ENCODE peak calls at places on chromosomes 16 and 17, in six cellular contexts. Q, Y, B, R, C and F are unnamed samples.

GRCh38 chr17:10271004-10271620 is 72.7 kb upstream of the GAS7 start:
- DNase-seq in Q (no peak), Y (no peak), B (no peak), R (no peak), C (no peak), F (no peak)

GRCh38 chr16:57916735-57917450 is 54.0 kb downstream of the CNGB1 start:
- DNase-seq in Q (peak; percentile 16), Y (no peak), B (no peak), R (no peak), C (no peak), F (no peak)

GRCh38 chr17:55743103-55743679 is 7.7 kb upstream of the PCTP start:
- DNase-seq in Q (no peak), Y (no peak), B (peak; percentile 39), R (no peak), C (peak; percentile 46), F (peak; percentile 15)

GRCh38 chr17:38761612-38762011 is 9.1 kb downstream of the PSMB3 start:
- DNase-seq in Q (peak; percentile 32), Y (no peak), B (peak; percentile 57), R (no peak), C (no peak), F (no peak)

GRCh38 chr17:21211825-21212479 is 2.0 kb downstream of the TMEM11 start:
- DNase-seq in Q (no peak), Y (no peak), B (no peak), R (no peak), C (no peak), F (no peak)

GRCh38 chr17:48441231-48441711 is 11.3 kb upstream of the SKAP1 start:
- DNase-seq in Q (no peak), Y (no peak), B (no peak), R (no peak), C (no peak), F (no peak)

GRCh38 chr16:3577302-3577752 is at the start of gene NLRC3:
- DNase-seq in Q (no peak), Y (no peak), B (no peak), R (no peak), C (no peak), F (no peak)

GRCh38 chr17:18070861-18071340 is 16.8 kb upstream of the DRG2 start:
- DNase-seq in Q (peak; percentile 61), Y (no peak), B (peak; percentile 50), R (no peak), C (no peak), F (no peak)

GRCh38 chr16:56382901-56383355 is 42.4 kb downstream of the AMFR start:
- DNase-seq in Q (peak; percentile 87), Y (no peak), B (no peak), R (no peak), C (no peak), F (no peak)

GRCh38 chr16:53692146-53692545 is 11.5 kb downstream of the RPGRIP1L start:
- DNase-seq in Q (no peak), Y (no peak), B (no peak), R (no peak), C (no peak), F (no peak)

GRCh38 chr17:59859444-59860025 is 33.2 kb downstream of the TUBD1 start:
- DNase-seq in Q (peak; percentile 78), Y (peak; percentile 4), B (no peak), R (no peak), C (no peak), F (no peak)

GRCh38 chr17:21474815-21475214 is 98.7 kb downstream of the KCNJ12 start:
- DNase-seq in Q (no peak), Y (no peak), B (no peak), R (no peak), C (no peak), F (no peak)

GRCh38 chr17:72565006-72565405 is 444.2 kb downstream of the SOX9 start:
- DNase-seq in Q (no peak), Y (no peak), B (no peak), R (no peak), C (no peak), F (no peak)

GRCh38 chr17:21452377-21453143 is 76.4 kb downstream of the KCNJ12 start:
- DNase-seq in Q (peak; percentile 65), Y (peak; percentile 80), B (no peak), R (no peak), C (peak; percentile 45), F (peak; percentile 13)

GRCh38 chr17:76139801-76140660 is 1.0 kb downstream of the FOXJ1 start:
- DNase-seq in Q (no peak), Y (no peak), B (peak; percentile 46), R (no peak), C (no peak), F (no peak)

GRCh38 chr16:19095699-19096098 is 18.1 kb upstream of the ITPRIPL2 start:
- DNase-seq in Q (no peak), Y (no peak), B (no peak), R (no peak), C (no peak), F (no peak)

GRCh38 chr17:59763861-59764260 is 56.4 kb downstream of the VMP1 start:
- DNase-seq in Q (peak; percentile 95), Y (no peak), B (no peak), R (no peak), C (no peak), F (no peak)

GRCh38 chr17:46773676-46774075 is 44.8 kb downstream of the WNT3 start:
- DNase-seq in Q (no peak), Y (peak; percentile 56), B (no peak), R (no peak), C (no peak), F (no peak)

GRCh38 chr17:46772013-46772878 is 46.2 kb downstream of the WNT3 start:
- DNase-seq in Q (no peak), Y (no peak), B (no peak), R (no peak), C (peak; percentile 41), F (no peak)

GRCh38 chr17:46776298-46777005 is 42.0 kb downstream of the WNT3 start:
- DNase-seq in Q (no peak), Y (peak; percentile 25), B (no peak), R (no peak), C (no peak), F (no peak)

GRCh38 chr17:46772879-46773620 is 45.4 kb downstream of the WNT3 start:
- DNase-seq in Q (no peak), Y (peak; percentile 48), B (no peak), R (no peak), C (no peak), F (no peak)

DNA sequence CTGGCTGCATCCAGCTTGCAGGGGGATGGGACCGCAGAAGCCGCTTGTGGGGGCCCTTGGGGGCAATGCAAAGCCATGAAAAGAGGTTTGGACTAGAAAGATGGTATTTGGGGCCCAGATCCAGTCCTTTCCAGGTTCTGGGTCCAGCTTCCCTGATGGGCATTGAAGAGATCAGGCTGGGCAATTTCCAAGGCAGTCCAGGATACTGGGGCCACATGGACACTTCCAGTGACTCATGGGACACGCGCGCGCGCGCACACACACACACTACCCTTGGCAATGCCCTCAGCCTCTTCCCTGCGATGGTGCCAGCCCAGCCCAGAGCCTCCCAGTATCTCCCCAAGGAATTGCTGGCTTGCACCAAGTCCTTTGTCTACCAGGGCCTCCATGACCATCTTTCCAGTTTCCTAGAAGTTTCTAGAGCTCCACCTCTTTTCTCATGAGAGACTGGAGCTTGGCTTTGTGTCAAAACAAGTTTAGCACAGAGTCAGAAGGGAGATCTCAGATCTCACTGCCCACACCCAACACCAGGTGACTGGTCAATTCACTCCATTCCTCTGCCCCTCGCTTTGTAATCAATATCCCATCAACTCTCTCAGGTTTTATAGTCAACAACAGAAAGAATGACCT is 44.3 kb downstream of the WNT3 start:
- DNase-seq in Q (no peak), Y (peak; percentile 46), B (no peak), R (no peak), C (no peak), F (no peak)
- H3K27me3 ChIP-seq in Q (peaks cover 3% of the 10 kb centered on the region), Y (no peaks in the 10 kb centered on the region), B (no peaks in the 10 kb centered on the region), R (peaks cover 58% of the 10 kb centered on the region), C (peaks cover 77% of the 10 kb centered on the region), F (no peaks in the 10 kb centered on the region)

GRCh38 chr16:79600636-79601091 is at the start of gene MAF:
- DNase-seq in Q (peak; percentile 24), Y (peak; percentile 95), B (peak; percentile 52), R (peak; percentile 88), C (peak; percentile 95), F (peak; percentile 99)

GRCh38 chr16:79599837-79600635 is 501 bp downstream of the MAF start:
- DNase-seq in Q (no peak), Y (peak; percentile 82), B (no peak), R (no peak), C (peak; percentile 72), F (peak; percentile 55)

GRCh38 chr16:79601978-79602609 is 1.6 kb upstream of the MAF start:
- DNase-seq in Q (peak; percentile 38), Y (peak; percentile 87), B (peak; percentile 64), R (peak; percentile 79), C (peak; percentile 86), F (peak; percentile 79)

GRCh38 chr16:79602615-79603014 is 2.1 kb upstream of the MAF start:
- DNase-seq in Q (no peak), Y (no peak), B (no peak), R (no peak), C (no peak), F (no peak)

DNA sequence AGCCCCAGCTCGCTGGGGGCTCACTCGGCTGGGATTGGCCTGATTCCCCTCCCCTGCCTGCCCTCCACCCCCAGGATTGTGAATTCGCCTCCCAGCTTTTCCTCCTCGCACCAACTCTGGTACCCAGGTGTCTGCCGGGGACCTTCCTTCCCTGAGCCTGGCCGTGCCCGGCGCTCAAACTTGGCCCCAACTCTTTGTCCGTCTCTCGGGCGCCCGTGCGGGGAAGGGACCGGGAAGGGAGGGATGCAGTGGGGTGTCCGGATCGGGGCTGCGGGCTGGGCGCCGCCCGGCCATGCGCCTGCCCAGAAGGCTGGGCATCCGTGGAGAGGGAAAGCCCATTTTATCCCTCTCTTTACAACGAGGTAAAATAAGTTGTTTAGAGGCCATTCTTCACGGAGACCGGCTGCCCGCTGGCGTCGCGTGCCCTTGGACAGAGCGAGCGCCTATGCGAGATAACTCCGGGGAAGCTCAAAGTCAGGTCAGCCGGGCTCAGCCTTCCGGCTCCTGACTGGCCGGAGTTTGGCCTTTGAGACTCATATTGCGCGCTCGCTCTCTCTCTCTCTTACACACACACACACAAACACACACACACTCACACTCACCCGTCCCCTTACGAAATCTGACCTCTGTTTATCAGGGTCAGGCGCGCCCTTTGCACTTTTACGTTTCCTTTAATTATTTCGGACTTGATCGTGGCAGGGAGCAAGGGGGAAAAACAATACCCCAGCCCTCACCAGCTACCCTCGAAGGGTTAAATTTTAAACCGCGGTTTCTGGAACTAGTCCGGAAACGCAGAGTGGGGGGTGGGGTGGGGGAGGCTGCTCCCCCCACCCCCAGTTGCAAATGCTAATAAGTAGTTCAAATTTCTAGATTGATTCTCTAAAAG is 798 bp upstream of the MAF start:
- DNase-seq in Q (no peak), Y (peak; percentile 83), B (no peak), R (no peak), C (peak; percentile 72), F (peak; percentile 48)
- TF ChIP-seq POLR2A in Q (no peak), Y (no peak), B (no peak), R (peak; percentile 7), C (no peak), F (peak; percentile 32)

DNA sequence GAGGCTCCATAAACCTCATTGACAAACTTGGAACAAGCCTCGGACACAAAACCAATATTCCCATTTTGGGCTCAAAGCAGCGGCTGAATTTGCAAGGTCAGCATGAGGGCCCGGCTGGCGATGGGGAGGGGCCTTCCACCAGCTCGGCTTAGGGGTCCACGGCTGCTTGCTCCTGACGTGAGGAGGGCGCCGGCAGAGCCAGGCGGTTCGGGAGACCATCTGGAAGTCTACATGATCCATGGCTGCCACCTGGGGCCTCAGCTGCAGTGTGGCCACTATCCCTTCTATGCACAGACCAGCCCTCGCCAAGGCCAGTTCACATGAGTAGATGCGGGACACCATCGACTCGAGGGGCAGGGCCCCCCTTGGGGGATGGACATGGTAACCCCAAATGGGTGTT is 39.1 kb downstream of the NDEL1 start:
- DNase-seq in Q (no peak), Y (no peak), B (no peak), R (no peak), C (no peak), F (no peak)
- H3K36me3 ChIP-seq in Q (peaks cover 82% of the 10 kb centered on the region), Y (peaks cover 11% of the 10 kb centered on the region), B (peaks cover 82% of the 10 kb centered on the region), R (peaks cover 84% of the 10 kb centered on the region), C (peaks cover 54% of the 10 kb centered on the region), F (peaks cover 4% of the 10 kb centered on the region)

GRCh38 chr16:66845080-66845410 is 831 bp downstream of the CA7 start:
- DNase-seq in Q (no peak), Y (no peak), B (peak; percentile 9), R (no peak), C (no peak), F (no peak)
- H3K27me3 ChIP-seq in Q (peaks cover 83% of the 10 kb centered on the region), Y (peaks cover 23% of the 10 kb centered on the region), B (peaks cover 20% of the 10 kb centered on the region), R (peaks cover 42% of the 10 kb centered on the region), C (peaks cover 66% of the 10 kb centered on the region), F (peaks cover 5% of the 10 kb centered on the region)